ENCODE peak calls at places on chromosomes 1 and 21, in seven cellular contexts. One of them, this sample, is unnamed.
A peak's percentile ranks its signal among the peaks of the same experiment; 100 is the strongest.

GRCh38 chr1:16082283-16083038 is 9.0 kb upstream of the FAM131C start:
- DNase-seq in GM12865: peak; percentile 65
- DNase-seq in heart left ventricle: peak; percentile 68
- DNase-seq in AG09309: no peak
- DNase-seq in HFF-Myc: peak; percentile 36
- DNase-seq in PC-9: no peak
- DNase-seq in HL-60: no peak
- DNase-seq in this sample: no peak

GRCh38 chr1:211327341-211327921 is 798 bp downstream of the TRAF5 start:
- DNase-seq in GM12865: peak; percentile 68
- DNase-seq in heart left ventricle: no peak
- DNase-seq in AG09309: no peak
- DNase-seq in HFF-Myc: no peak
- DNase-seq in PC-9: peak; percentile 64
- DNase-seq in HL-60: no peak
- DNase-seq in this sample: no peak

GRCh38 chr1:50105430-50105829 is 3.3 kb upstream of the ELAVL4 start:
- DNase-seq in GM12865: no peak
- DNase-seq in heart left ventricle: no peak
- DNase-seq in AG09309: no peak
- DNase-seq in HFF-Myc: no peak
- DNase-seq in PC-9: no peak
- DNase-seq in HL-60: no peak
- DNase-seq in this sample: no peak

GRCh38 chr1:84998642-84999280 is 1.8 kb upstream of the MCOLN2 start:
- DNase-seq in GM12865: peak; percentile 84
- DNase-seq in heart left ventricle: no peak
- DNase-seq in AG09309: peak; percentile 2
- DNase-seq in HFF-Myc: no peak
- DNase-seq in PC-9: no peak
- DNase-seq in HL-60: no peak
- DNase-seq in this sample: no peak

GRCh38 chr1:220791287-220791686 is 4.6 kb downstream of the MTARC1 start:
- DNase-seq in GM12865: no peak
- DNase-seq in heart left ventricle: peak; percentile 48
- DNase-seq in AG09309: no peak
- DNase-seq in HFF-Myc: no peak
- DNase-seq in PC-9: no peak
- DNase-seq in HL-60: no peak
- DNase-seq in this sample: no peak

GRCh38 chr1:30974536-30974935 is 66.0 kb upstream of the SDC3 start:
- DNase-seq in GM12865: no peak
- DNase-seq in heart left ventricle: no peak
- DNase-seq in AG09309: no peak
- DNase-seq in HFF-Myc: no peak
- DNase-seq in PC-9: no peak
- DNase-seq in HL-60: no peak
- DNase-seq in this sample: no peak

GRCh38 chr21:44575307-44576024 is 1.9 kb downstream of the KRTAP10-4 start:
- DNase-seq in GM12865: no peak
- DNase-seq in heart left ventricle: no peak
- DNase-seq in AG09309: no peak
- DNase-seq in HFF-Myc: no peak
- DNase-seq in PC-9: no peak
- DNase-seq in HL-60: no peak
- DNase-seq in this sample: no peak

GRCh38 chr1:94648225-94649007 is 106.9 kb upstream of the F3 start:
- DNase-seq in GM12865: no peak
- DNase-seq in heart left ventricle: no peak
- DNase-seq in AG09309: peak; percentile 97
- DNase-seq in HFF-Myc: peak; percentile 97
- DNase-seq in PC-9: peak; percentile 100
- DNase-seq in HL-60: no peak
- DNase-seq in this sample: no peak

GRCh38 chr1:152880907-152881306 is 2.8 kb downstream of the SMCP start:
- DNase-seq in GM12865: peak; percentile 86
- DNase-seq in heart left ventricle: no peak
- DNase-seq in AG09309: no peak
- DNase-seq in HFF-Myc: no peak
- DNase-seq in PC-9: no peak
- DNase-seq in HL-60: no peak
- DNase-seq in this sample: no peak

GRCh38 chr1:94094466-94095111 is 26.4 kb downstream of the ABCA4 start:
- DNase-seq in GM12865: no peak
- DNase-seq in heart left ventricle: peak; percentile 75
- DNase-seq in AG09309: no peak
- DNase-seq in HFF-Myc: no peak
- DNase-seq in PC-9: no peak
- DNase-seq in HL-60: no peak
- DNase-seq in this sample: no peak

GRCh38 chr21:24941316-24942185 is 665.7 kb downstream of the MRPL39 start:
- DNase-seq in GM12865: no peak
- DNase-seq in heart left ventricle: no peak
- DNase-seq in AG09309: no peak
- DNase-seq in HFF-Myc: no peak
- DNase-seq in PC-9: no peak
- DNase-seq in HL-60: no peak
- DNase-seq in this sample: no peak

GRCh38 chr1:6801998-6802397 is 16.7 kb downstream of the CAMTA1 start:
- DNase-seq in GM12865: no peak
- DNase-seq in heart left ventricle: no peak
- DNase-seq in AG09309: no peak
- DNase-seq in HFF-Myc: no peak
- DNase-seq in PC-9: no peak
- DNase-seq in HL-60: no peak
- DNase-seq in this sample: no peak

GRCh38 chr21:15003463-15004135 is 61.2 kb downstream of the NRIP1 start:
- DNase-seq in GM12865: no peak
- DNase-seq in heart left ventricle: no peak
- DNase-seq in AG09309: no peak
- DNase-seq in HFF-Myc: no peak
- DNase-seq in PC-9: no peak
- DNase-seq in HL-60: no peak
- DNase-seq in this sample: no peak

GRCh38 chr1:223010552-223011229 is 132.4 kb downstream of the TLR5 start:
- DNase-seq in GM12865: no peak
- DNase-seq in heart left ventricle: no peak
- DNase-seq in AG09309: peak; percentile 14
- DNase-seq in HFF-Myc: no peak
- DNase-seq in PC-9: no peak
- DNase-seq in HL-60: no peak
- DNase-seq in this sample: no peak

GRCh38 chr1:184329962-184330868 is 56.6 kb upstream of the C1orf21 start:
- DNase-seq in GM12865: no peak
- DNase-seq in heart left ventricle: peak; percentile 25
- DNase-seq in AG09309: no peak
- DNase-seq in HFF-Myc: no peak
- DNase-seq in PC-9: no peak
- DNase-seq in HL-60: no peak
- DNase-seq in this sample: peak; percentile 39

GRCh38 chr21:45499201-45499750 is 43.0 kb downstream of the SLC19A1 start:
- DNase-seq in GM12865: no peak
- DNase-seq in heart left ventricle: peak; percentile 10
- DNase-seq in AG09309: no peak
- DNase-seq in HFF-Myc: no peak
- DNase-seq in PC-9: no peak
- DNase-seq in HL-60: no peak
- DNase-seq in this sample: no peak

GRCh38 chr1:55916480-55916879 is 662.9 kb downstream of the PLPP3 start:
- DNase-seq in GM12865: no peak
- DNase-seq in heart left ventricle: no peak
- DNase-seq in AG09309: peak; percentile 42
- DNase-seq in HFF-Myc: peak; percentile 29
- DNase-seq in PC-9: peak; percentile 87
- DNase-seq in HL-60: no peak
- DNase-seq in this sample: no peak

GRCh38 chr1:204320413-204320812 is 39.3 kb downstream of the PLEKHA6 start:
- DNase-seq in GM12865: no peak
- DNase-seq in heart left ventricle: no peak
- DNase-seq in AG09309: peak; percentile 69
- DNase-seq in HFF-Myc: no peak
- DNase-seq in PC-9: peak; percentile 77
- DNase-seq in HL-60: no peak
- DNase-seq in this sample: peak; percentile 20

GRCh38 chr1:233045591-233045990 is 95.2 kb downstream of the NTPCR start:
- DNase-seq in GM12865: no peak
- DNase-seq in heart left ventricle: no peak
- DNase-seq in AG09309: no peak
- DNase-seq in HFF-Myc: no peak
- DNase-seq in PC-9: no peak
- DNase-seq in HL-60: no peak
- DNase-seq in this sample: no peak

GRCh38 chr1:8870118-8870517 is 8.4 kb downstream of the ENO1 start:
- DNase-seq in GM12865: no peak
- DNase-seq in heart left ventricle: no peak
- DNase-seq in AG09309: no peak
- DNase-seq in HFF-Myc: no peak
- DNase-seq in PC-9: no peak
- DNase-seq in HL-60: no peak
- DNase-seq in this sample: no peak

GRCh38 chr1:8873001-8873400 is 5.5 kb downstream of the ENO1 start:
- DNase-seq in GM12865: no peak
- DNase-seq in heart left ventricle: no peak
- DNase-seq in AG09309: no peak
- DNase-seq in HFF-Myc: no peak
- DNase-seq in PC-9: no peak
- DNase-seq in HL-60: no peak
- DNase-seq in this sample: no peak

GRCh38 chr1:8871965-8872399 is 6.5 kb downstream of the ENO1 start:
- DNase-seq in GM12865: no peak
- DNase-seq in heart left ventricle: no peak
- DNase-seq in AG09309: no peak
- DNase-seq in HFF-Myc: no peak
- DNase-seq in PC-9: no peak
- DNase-seq in HL-60: no peak
- DNase-seq in this sample: no peak

GRCh38 chr1:8870605-8871538 is 7.6 kb downstream of the ENO1 start:
- DNase-seq in GM12865: no peak
- DNase-seq in heart left ventricle: no peak
- DNase-seq in AG09309: no peak
- DNase-seq in HFF-Myc: no peak
- DNase-seq in PC-9: peak; percentile 51
- DNase-seq in HL-60: no peak
- DNase-seq in this sample: no peak

GRCh38 chr1:8871539-8871935 is 6.9 kb downstream of the ENO1 start:
- DNase-seq in GM12865: no peak
- DNase-seq in heart left ventricle: no peak
- DNase-seq in AG09309: no peak
- DNase-seq in HFF-Myc: no peak
- DNase-seq in PC-9: no peak
- DNase-seq in HL-60: no peak
- DNase-seq in this sample: no peak
- TF ChIP-seq CTCF in GM12865: peak; percentile 25
- TF ChIP-seq CTCF in heart left ventricle: no peak
- TF ChIP-seq CTCF in AG09309: peak; percentile 38
- TF ChIP-seq CTCF in HFF-Myc: no peak
- TF ChIP-seq CTCF in PC-9: no peak
- TF ChIP-seq CTCF in HL-60: no peak
- TF ChIP-seq CTCF in this sample: peak; percentile 58

GRCh38 chr1:121586369-121587229 is 401.8 kb downstream of the SRGAP2C start:
- DNase-seq in GM12865: no peak
- DNase-seq in heart left ventricle: no peak
- DNase-seq in AG09309: no peak
- DNase-seq in HFF-Myc: no peak
- DNase-seq in PC-9: peak; percentile 49
- DNase-seq in HL-60: no peak
- DNase-seq in this sample: no peak
- H3K4me3 ChIP-seq in GM12865: no peak overlapping the region
- H3K4me3 ChIP-seq in heart left ventricle: no peak overlapping the region
- H3K4me3 ChIP-seq in AG09309: no peak overlapping the region
- H3K4me3 ChIP-seq in HFF-Myc: no peak overlapping the region
- H3K4me3 ChIP-seq in PC-9: no peak overlapping the region
- H3K4me3 ChIP-seq in HL-60: no peak overlapping the region
- H3K4me3 ChIP-seq in this sample: no peak overlapping the region

DNA sequence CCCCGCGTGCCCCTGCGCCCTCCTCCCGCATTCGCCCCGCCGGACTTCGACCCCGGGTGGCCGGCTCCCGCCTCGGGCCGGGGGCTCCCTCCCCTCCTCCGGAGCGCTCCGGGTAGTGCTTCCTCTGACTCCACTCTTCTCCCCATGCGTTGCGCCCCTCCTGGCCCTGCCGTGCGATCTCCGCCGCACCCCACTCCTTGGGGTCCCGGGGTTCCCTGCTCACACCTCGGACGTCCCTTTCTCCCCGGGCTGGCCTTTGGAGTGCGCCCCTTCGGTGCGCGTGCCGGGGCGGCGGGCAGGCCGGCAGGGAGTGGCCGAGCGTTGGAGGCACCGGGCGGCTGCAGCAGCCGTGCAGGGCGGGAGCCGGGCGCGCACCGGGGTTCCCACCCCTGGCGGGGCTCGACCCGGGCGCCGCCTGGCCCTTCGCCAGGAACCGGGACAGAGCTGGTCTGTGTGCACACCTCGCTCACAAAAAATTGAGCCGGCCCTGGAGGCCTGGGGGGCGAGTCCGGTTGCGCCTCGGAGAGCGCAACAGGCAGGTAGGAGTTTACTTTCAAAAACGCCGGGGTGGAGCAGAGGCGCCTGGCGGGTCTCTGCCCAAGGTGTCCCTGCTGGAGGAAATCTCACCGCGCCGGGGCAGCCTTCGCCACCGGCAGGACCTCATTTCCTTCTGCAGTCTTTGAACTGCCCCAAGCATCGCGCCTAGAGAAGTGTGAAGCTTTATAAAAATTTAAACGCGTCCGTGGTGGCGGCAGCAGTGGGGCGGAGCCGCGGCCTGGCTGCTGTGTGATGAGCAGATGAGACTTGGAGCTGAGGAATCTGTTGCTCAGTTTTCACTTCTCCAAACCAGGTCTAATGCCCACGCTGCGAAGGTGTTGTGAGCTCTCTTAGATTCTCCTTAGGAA is 650 bp downstream of the VANGL1 start:
- DNase-seq in GM12865: peak; percentile 83
- DNase-seq in heart left ventricle: peak; percentile 42
- DNase-seq in AG09309: no peak
- DNase-seq in HFF-Myc: no peak
- DNase-seq in PC-9: peak; percentile 76
- DNase-seq in HL-60: peak; percentile 29
- DNase-seq in this sample: no peak
- TF ChIP-seq CTCF in GM12865: no peak
- TF ChIP-seq CTCF in heart left ventricle: peak; percentile 12
- TF ChIP-seq CTCF in AG09309: peak; percentile 8
- TF ChIP-seq CTCF in HFF-Myc: no peak
- TF ChIP-seq CTCF in PC-9: peak; percentile 44
- TF ChIP-seq CTCF in HL-60: no peak
- TF ChIP-seq CTCF in this sample: no peak

DNA sequence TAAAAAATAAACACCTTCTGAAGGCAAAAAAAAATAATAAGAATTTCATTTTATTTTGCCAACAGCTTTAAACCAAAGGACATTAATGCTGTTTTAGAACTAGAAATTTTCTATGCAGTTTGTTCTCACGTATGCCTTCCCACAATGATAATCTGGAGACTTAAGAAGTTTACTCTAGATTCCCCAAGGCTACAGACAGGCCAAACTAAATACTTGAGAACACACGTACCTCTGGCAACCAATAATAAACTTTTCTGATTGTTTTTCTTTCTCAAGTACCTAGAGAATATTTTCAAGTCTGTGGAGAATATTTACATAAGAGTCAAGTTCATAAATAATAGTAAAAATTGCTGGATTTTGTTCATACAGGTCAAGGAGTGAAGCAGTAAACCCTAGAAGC is 15.9 kb downstream of the CLDN8 start:
- DNase-seq in GM12865: no peak
- DNase-seq in heart left ventricle: no peak
- DNase-seq in AG09309: no peak
- DNase-seq in HFF-Myc: no peak
- DNase-seq in PC-9: no peak
- DNase-seq in HL-60: no peak
- DNase-seq in this sample: no peak
- H3K4me3 ChIP-seq in GM12865: no peak overlapping the region
- H3K4me3 ChIP-seq in heart left ventricle: no peak overlapping the region
- H3K4me3 ChIP-seq in AG09309: no peak overlapping the region
- H3K4me3 ChIP-seq in HFF-Myc: no peak overlapping the region
- H3K4me3 ChIP-seq in PC-9: no peak overlapping the region
- H3K4me3 ChIP-seq in HL-60: no peak overlapping the region
- H3K4me3 ChIP-seq in this sample: no peak overlapping the region